ENCODE peak calls at places on chromosomes 16 and 17, in eight cellular contexts. D, N, K, W, P, Q, A and E are unnamed samples.

GRCh38 chr16:73204359-73205152 is 156.6 kb upstream of the ZFHX3 start:
- DNase-seq in A (no peak), Q (no peak), P (no peak), W (no peak), D (no peak), K (no peak), N (no peak), E (no peak)

GRCh38 chr17:80568246-80568645 is 23.6 kb downstream of the RPTOR start:
- DNase-seq in W (no peak), P (no peak), K (no peak), A (no peak), D (no peak), Q (no peak), N (no peak), E (no peak)

GRCh38 chr16:88195021-88195581 is 187.7 kb upstream of the ZNF469 start:
- DNase-seq in A (no peak), Q (no peak), P (no peak), N (peak), K (no peak), D (no peak), W (no peak), E (no peak)

GRCh38 chr17:46787478-46787877 is 31.0 kb downstream of the WNT3 start:
- DNase-seq in A (no peak), N (no peak), K (no peak), P (no peak), W (no peak), D (no peak), Q (no peak), E (no peak)

GRCh38 chr16:71383054-71383773 is 24.7 kb downstream of the CALB2 start:
- DNase-seq in Q (no peak), D (no peak), W (no peak), P (peak), A (peak), K (peak), N (peak), E (no peak)

GRCh38 chr16:28873543-28874201 is 4.6 kb upstream of the ATP2A1 start:
- DNase-seq in N (peak), D (no peak), P (peak), Q (no peak), A (peak), W (peak), K (peak), E (no peak)

GRCh38 chr17:14813649-14814048 is 451.5 kb downstream of the PMP22 start:
- DNase-seq in W (peak), P (peak), D (no peak), K (peak), A (peak), N (no peak), Q (no peak), E (no peak)

GRCh38 chr17:4172356-4172755 is 29.4 kb downstream of the CYB5D2 start:
- DNase-seq in Q (no peak), P (no peak), A (no peak), W (no peak), D (no peak), K (no peak), N (no peak), E (no peak)

GRCh38 chr17:72463287-72464102 is 342.7 kb downstream of the SOX9 start:
- DNase-seq in D (no peak), Q (no peak), A (no peak), N (no peak), W (no peak), K (no peak), P (no peak), E (no peak)

GRCh38 chr17:43018008-43018853 is 4.0 kb downstream of the VAT1 start:
- DNase-seq in Q (no peak), K (peak), D (no peak), A (no peak), N (no peak), P (no peak), W (peak), E (peak)

GRCh38 chr17:82042649-82043048 is 5.2 kb upstream of the DCXR start:
- DNase-seq in A (no peak), P (no peak), K (no peak), W (no peak), N (no peak), D (no peak), Q (no peak), E (no peak)

GRCh38 chr17:10149573-10150399 is 48.6 kb downstream of the GAS7 start:
- DNase-seq in A (peak), N (peak), P (peak), W (peak), K (peak), Q (peak), D (no peak), E (peak)

GRCh38 chr16:74756203-74756602 is 18.4 kb downstream of the FA2H start:
- DNase-seq in A (no peak), K (no peak), N (no peak), W (no peak), Q (no peak), P (no peak), D (no peak), E (no peak)

GRCh38 chr17:10907370-10907769 is 69.5 kb upstream of the PIRT start:
- DNase-seq in P (no peak), Q (no peak), A (no peak), N (no peak), W (no peak), D (no peak), K (no peak), E (no peak)

GRCh38 chr17:49079840-49080663 is 52.5 kb upstream of the B4GALNT2 start:
- DNase-seq in A (no peak), K (no peak), N (no peak), D (no peak), P (no peak), W (no peak), Q (no peak), E (no peak)

GRCh38 chr17:18026408-18026776 is 12.6 kb downstream of the ATPAF2 start:
- DNase-seq in D (peak), W (peak), Q (peak), N (peak), P (peak), K (peak), A (peak), E (peak)

GRCh38 chr16:49698931-49699715 is 156.8 kb downstream of the ZNF423 start:
- DNase-seq in W (no peak), K (no peak), D (peak), A (peak), Q (peak), P (no peak), N (no peak), E (peak)

GRCh38 chr16:88345943-88346560 is 36.7 kb upstream of the ZNF469 start:
- DNase-seq in N (no peak), K (no peak), D (no peak), A (no peak), W (no peak), Q (no peak), P (no peak), E (no peak)

GRCh38 chr17:64149196-64149595 is 19.3 kb upstream of the ERN1 start:
- DNase-seq in Q (no peak), K (no peak), P (no peak), W (no peak), D (no peak), N (no peak), A (no peak), E (no peak)

GRCh38 chr17:17064322-17064721 is 22.1 kb downstream of the MPRIP start:
- DNase-seq in K (no peak), P (no peak), A (no peak), D (no peak), N (no peak), W (no peak), Q (no peak), E (no peak)

GRCh38 chr16:67177743-67178699 is 5.7 kb downstream of the MATCAP1 start:
- DNase-seq in W (peak), D (no peak), N (peak), K (peak), A (peak), Q (no peak), P (peak), E (peak)